ENCODE peak calls at places on chromosomes 5 and 9, in eight cellular contexts. O, I, H, B, T, L, X and V are unnamed samples.

GRCh38 chr5:16615737-16616535 is 861 bp downstream of the RETREG1 start:
- DNase-seq in O (no peak), I (peak), H (peak), B (no peak), T (no peak), L (no peak), X (no peak), V (peak)

GRCh38 chr9:127035423-127035822 is 87.0 kb downstream of the ANGPTL2 start:
- DNase-seq in O (no peak), I (no peak), H (no peak), B (no peak), T (no peak), L (no peak), X (no peak), V (no peak)

GRCh38 chr5:52838306-52839015 is 50.7 kb downstream of the ITGA1 start:
- DNase-seq in O (no peak), I (no peak), H (no peak), B (no peak), T (peak), L (no peak), X (no peak), V (no peak)

GRCh38 chr5:171307843-171308452 is 1.1 kb upstream of the TLX3 start:
- DNase-seq in O (no peak), I (no peak), H (no peak), B (no peak), T (no peak), L (no peak), X (no peak), V (no peak)

GRCh38 chr5:55175781-55176175 is 2.8 kb upstream of the CDC20B start:
- DNase-seq in O (no peak), I (no peak), H (no peak), B (no peak), T (no peak), L (no peak), X (no peak), V (no peak)

GRCh38 chr5:73981696-73982095 is 355.7 kb downstream of the ARHGEF28 start:
- DNase-seq in O (no peak), I (no peak), H (no peak), B (no peak), T (no peak), L (no peak), X (no peak), V (no peak)

GRCh38 chr9:95104088-95104960 is 213.2 kb downstream of the FANCC start:
- DNase-seq in O (no peak), I (no peak), H (no peak), B (no peak), T (no peak), L (no peak), X (no peak), V (no peak)

GRCh38 chr9:32571969-32572899 is 725 bp downstream of the NDUFB6 start:
- DNase-seq in O (peak), I (peak), H (peak), B (peak), T (peak), L (no peak), X (peak), V (peak)

GRCh38 chr5:103446813-103447212 is 115.8 kb downstream of the NUDT12 start:
- DNase-seq in O (no peak), I (no peak), H (no peak), B (no peak), T (no peak), L (no peak), X (no peak), V (no peak)

GRCh38 chr5:145689235-145689634 is 145.9 kb downstream of the PRELID2 start:
- DNase-seq in O (no peak), I (no peak), H (no peak), B (no peak), T (no peak), L (no peak), X (no peak), V (no peak)

GRCh38 chr5:116806879-116807278 is 232.3 kb upstream of the SEMA6A start:
- DNase-seq in O (no peak), I (no peak), H (peak), B (no peak), T (no peak), L (no peak), X (no peak), V (no peak)

GRCh38 chr9:72476617-72477375 is 44.6 kb upstream of the TMC1 start:
- DNase-seq in O (no peak), I (peak), H (no peak), B (peak), T (no peak), L (no peak), X (peak), V (peak)

GRCh38 chr9:99873531-99873930 is 32.9 kb upstream of the STX17 start:
- DNase-seq in O (no peak), I (no peak), H (no peak), B (no peak), T (peak), L (no peak), X (peak), V (no peak)

GRCh38 chr5:167940911-167941310 is 350.5 kb upstream of the WWC1 start:
- DNase-seq in O (no peak), I (no peak), H (no peak), B (no peak), T (no peak), L (no peak), X (no peak), V (no peak)

GRCh38 chr5:132773114-132773513 is 3.9 kb downstream of the SEPTIN8 start:
- DNase-seq in O (no peak), I (no peak), H (no peak), B (no peak), T (no peak), L (no peak), X (no peak), V (no peak)

GRCh38 chr5:121273818-121274433 is 577.8 kb upstream of the FTMT start:
- DNase-seq in O (no peak), I (no peak), H (no peak), B (no peak), T (peak), L (peak), X (peak), V (no peak)

GRCh38 chr5:116632890-116633289 is 58.3 kb upstream of the SEMA6A start:
- DNase-seq in O (no peak), I (no peak), H (no peak), B (no peak), T (no peak), L (no peak), X (no peak), V (no peak)